ENCODE peak calls at places on chromosomes 13 and 19, in seven cellular contexts. G is mucosa of descending colon; Y is iris pigment epithelial cell; O is activated T-helper 9 cell treated with anti-CD3 and anti-CD28 coated beads, Interleukin-2, amount 50 U/mL, for 16 hours; P is putamen; I is stromal cell of bone marrow; E is HuH-7. L is an unnamed sample.

GRCh38 chr13:97912139-97912535 is 41.3 kb upstream of the IPO5 start:
- DNase-seq in G (no peak), Y (no peak), O (no peak), P (no peak), I (no peak), E (no peak), L (no peak)

GRCh38 chr13:52025475-52026245 is 1.2 kb downstream of the UTP14C start:
- DNase-seq in G (no peak), Y (peak), O (no peak), P (no peak), I (no peak), E (peak), L (no peak)

GRCh38 chr19:1848399-1849131 is at the start of gene REXO1:
- DNase-seq in G (peak), Y (peak), O (peak), P (peak), I (peak), E (peak), L (peak)

GRCh38 chr13:24127116-24127631 is 33.3 kb upstream of the SPATA13 start:
- DNase-seq in G (peak), Y (peak), O (no peak), P (no peak), I (no peak), E (no peak), L (no peak)

GRCh38 chr19:43148233-43148632 is 38.1 kb downstream of the PSG5 start:
- DNase-seq in G (no peak), Y (peak), O (no peak), P (no peak), I (peak), E (no peak), L (peak)

GRCh38 chr19:11699931-11700794 is 38.6 kb downstream of the ZNF823 start:
- DNase-seq in G (no peak), Y (peak), O (no peak), P (peak), I (no peak), E (peak), L (peak)

GRCh38 chr13:23547000-23547590 is 23.1 kb upstream of the TNFRSF19 start:
- DNase-seq in G (no peak), Y (no peak), O (no peak), P (no peak), I (peak), E (no peak), L (peak)

GRCh38 chr19:32606289-32606688 is 25.3 kb downstream of the PDCD5 start:
- DNase-seq in G (no peak), Y (no peak), O (no peak), P (no peak), I (no peak), E (no peak), L (no peak)

GRCh38 chr13:105991622-105992254 is 543.7 kb downstream of the EFNB2 start:
- DNase-seq in G (no peak), Y (peak), O (no peak), P (peak), I (peak), E (no peak), L (peak)

GRCh38 chr13:51704399-51705306 is 99.3 kb downstream of the DHRS12 start:
- DNase-seq in G (no peak), Y (no peak), O (no peak), P (no peak), I (no peak), E (no peak), L (no peak)

GRCh38 chr19:1862424-1863307 is 713 bp downstream of the KLF16 start:
- DNase-seq in G (peak), Y (no peak), O (peak), P (no peak), I (no peak), E (no peak), L (peak)

GRCh38 chr19:32489971-32490370 is 84.4 kb downstream of the DPY19L3 start:
- DNase-seq in G (no peak), Y (peak), O (no peak), P (no peak), I (no peak), E (no peak), L (peak)

GRCh38 chr13:109182777-109183465 is 553.5 kb downstream of the MYO16 start:
- DNase-seq in G (no peak), Y (peak), O (no peak), P (no peak), I (no peak), E (no peak), L (no peak)

GRCh38 chr19:51799311-51799997 is 4.5 kb downstream of the FPR3 start:
- DNase-seq in G (peak), Y (peak), O (no peak), P (peak), I (peak), E (no peak), L (peak)

GRCh38 chr13:44436589-44437337 is 63.1 kb downstream of the SERP2 start:
- DNase-seq in G (peak), Y (peak), O (peak), P (peak), I (peak), E (peak), L (peak)

GRCh38 chr19:58562126-58563033 is 4.0 kb upstream of the UBE2M start:
- DNase-seq in G (peak), Y (peak), O (no peak), P (no peak), I (peak), E (no peak), L (peak)

GRCh38 chr19:10295847-10296591 is 6.3 kb downstream of the ICAM5 start:
- DNase-seq in G (no peak), Y (no peak), O (no peak), P (no peak), I (no peak), E (no peak), L (no peak)

GRCh38 chr13:64723735-64724134 is 2506.4 kb downstream of the PCDH9 start:
- DNase-seq in G (no peak), Y (peak), O (no peak), P (no peak), I (peak), E (peak), L (peak)

GRCh38 chr13:25816239-25816638 is 235.6 kb downstream of the SHISA2 start:
- DNase-seq in G (no peak), Y (no peak), O (no peak), P (no peak), I (no peak), E (no peak), L (no peak)

GRCh38 chr13:97302611-97303010 is 80.5 kb downstream of the MBNL2 start:
- DNase-seq in G (no peak), Y (no peak), O (no peak), P (no peak), I (no peak), E (no peak), L (no peak)

GRCh38 chr19:2315818-2316353 is 7.9 kb upstream of the LINGO3 start:
- DNase-seq in G (peak), Y (peak), O (no peak), P (peak), I (peak), E (peak), L (peak)

GRCh38 chr13:31930901-31931522 is 100.6 kb upstream of the FRY start:
- DNase-seq in G (no peak), Y (peak), O (no peak), P (no peak), I (no peak), E (no peak), L (no peak)

GRCh38 chr13:37870895-37871550 is 1.5 kb upstream of the TRPC4 start:
- DNase-seq in G (no peak), Y (peak), O (no peak), P (no peak), I (peak), E (no peak), L (peak)

GRCh38 chr13:34038326-34039068 is 220.5 kb downstream of the RFC3 start:
- DNase-seq in G (no peak), Y (no peak), O (no peak), P (peak), I (no peak), E (no peak), L (no peak)